ENCODE peak calls at places on chromosome 16, in nine cellular contexts. S, I, F, R, G, X, B, P and D are unnamed samples.

GRCh38 chr16:58426095-58426494 is 33.8 kb downstream of the GINS3 start:
- DNase-seq in P (no peak), B (peak; percentile 89), S (no peak), G (peak; percentile 72), R (no peak), X (no peak), I (no peak), F (no peak), D (no peak)

GRCh38 chr16:25089346-25089745 is 22.2 kb upstream of the LCMT1 start:
- DNase-seq in F (no peak), R (no peak), S (no peak), G (no peak), X (no peak), B (no peak), P (no peak), I (no peak), D (no peak)

GRCh38 chr16:8686031-8686621 is 11.7 kb downstream of the ABAT start:
- DNase-seq in S (no peak), P (peak; percentile 89), G (no peak), B (peak; percentile 37), R (no peak), I (no peak), F (peak; percentile 40), X (no peak), D (no peak)

GRCh38 chr16:11833951-11834695 is 17.2 kb downstream of the RSL1D1 start:
- DNase-seq in B (no peak), X (no peak), F (no peak), S (peak; percentile 86), R (no peak), P (no peak), G (no peak), I (no peak), D (no peak)

GRCh38 chr16:4391635-4392381 is 20.2 kb downstream of the VASN start:
- DNase-seq in P (no peak), S (peak; percentile 25), X (no peak), B (no peak), I (no peak), F (no peak), G (no peak), R (no peak), D (no peak)

GRCh38 chr16:85436636-85437160 is 176.4 kb upstream of the GSE1 start:
- DNase-seq in P (no peak), S (peak; percentile 44), I (no peak), F (peak; percentile 57), R (no peak), B (no peak), G (no peak), X (no peak), D (no peak)

GRCh38 chr16:84937196-84937935 is 74.0 kb downstream of the ZDHHC7 start:
- DNase-seq in S (no peak), I (no peak), R (no peak), P (no peak), G (no peak), F (no peak), B (no peak), X (no peak), D (no peak)

GRCh38 chr16:31134625-31135534 is 647 bp downstream of the PRSS8 start:
- DNase-seq in I (no peak), G (no peak), X (peak; percentile 78), B (no peak), S (peak; percentile 10), R (peak; percentile 21), F (peak; percentile 78), P (no peak), D (no peak)

GRCh38 chr16:70252355-70252988 is 732 bp upstream of the EXOSC6 start:
- DNase-seq in X (no peak), R (peak; percentile 18), G (peak; percentile 47), S (peak; percentile 52), F (no peak), P (no peak), I (no peak), B (no peak), D (no peak)

GRCh38 chr16:89655062-89655643 is 2.4 kb downstream of the CHMP1A start:
- DNase-seq in I (no peak), G (no peak), S (no peak), F (no peak), X (no peak), P (no peak), R (no peak), B (no peak), D (no peak)

GRCh38 chr16:56357765-56358322 is 67.5 kb downstream of the AMFR start:
- DNase-seq in F (peak; percentile 24), G (no peak), B (no peak), P (peak; percentile 67), S (no peak), R (no peak), X (no peak), I (no peak), D (no peak)

GRCh38 chr16:73126453-73126853 is 78.5 kb upstream of the ZFHX3 start:
- DNase-seq in P (no peak), R (no peak), B (peak; percentile 21), G (no peak), I (no peak), X (no peak), S (peak; percentile 85), F (no peak), D (peak; percentile 39)

GRCh38 chr16:55426865-55427484 is 52.0 kb upstream of the MMP2 start:
- DNase-seq in G (no peak), I (no peak), P (no peak), B (no peak), X (no peak), S (no peak), R (no peak), F (no peak), D (no peak)

GRCh38 chr16:19366384-19366783 is 51.3 kb upstream of the TMC5 start:
- DNase-seq in I (no peak), R (no peak), F (no peak), X (no peak), S (no peak), G (no peak), P (no peak), B (no peak), D (no peak)

GRCh38 chr16:188674-189073 is 8.4 kb downstream of the HBQ1 start:
- DNase-seq in I (no peak), X (no peak), S (no peak), F (no peak), R (no peak), G (peak; percentile 47), P (no peak), B (no peak), D (no peak)

GRCh38 chr16:50731130-50731988 is 10.5 kb upstream of the CYLD start:
- DNase-seq in F (no peak), G (no peak), X (no peak), S (peak; percentile 18), R (no peak), B (no peak), I (no peak), P (no peak), D (no peak)

GRCh38 chr16:12535535-12536411 is 267.9 kb downstream of the CPPED1 start:
- DNase-seq in X (no peak), R (no peak), P (no peak), S (no peak), F (no peak), I (no peak), G (peak; percentile 59), B (no peak), D (no peak)

GRCh38 chr16:72829846-72830620 is 217.9 kb downstream of the ZFHX3 start:
- DNase-seq in R (no peak), F (no peak), P (no peak), I (no peak), G (peak; percentile 13), S (peak; percentile 28), B (no peak), X (no peak), D (no peak)